ENCODE peak calls at places on chromosome 13, in six cellular contexts. Y, T, M, Q, O and F are unnamed samples. For H3K4me1, the result is how much of the 10 kb centered on the place peaks cover.

GRCh38 chr13:94454906-94455305 is 24.6 kb downstream of the DCT start:
- DNase-seq in Y (no peak), M (no peak), T (no peak), O (no peak), Q (no peak), F (peak)

GRCh38 chr13:60869225-60869624 is 472.2 kb downstream of the TDRD3 start:
- DNase-seq in M (no peak), Y (no peak), Q (no peak), T (no peak), O (no peak), F (no peak)

GRCh38 chr13:24385902-24386301 is 76.5 kb downstream of the C1QTNF9 start:
- DNase-seq in Y (no peak), T (no peak), O (no peak), M (no peak), Q (no peak), F (peak)

GRCh38 chr13:113172419-113172926 is 14.0 kb downstream of the PROZ start:
- DNase-seq in T (no peak), Y (no peak), M (no peak), O (no peak), Q (no peak), F (no peak)

GRCh38 chr13:20824762-20825161 is 51.0 kb upstream of the EEF1AKMT1 start:
- DNase-seq in M (no peak), O (no peak), T (no peak), Q (no peak), Y (no peak), F (no peak)

GRCh38 chr13:40191186-40191980 is 475.1 kb downstream of the FOXO1 start:
- DNase-seq in M (no peak), Y (no peak), Q (no peak), O (no peak), T (no peak), F (no peak)

GRCh38 chr13:111846396-111847174 is 220.4 kb upstream of the SOX1 start:
- DNase-seq in Y (no peak), O (no peak), Q (no peak), T (no peak), M (no peak), F (peak)

GRCh38 chr13:52001120-52001731 is 10.0 kb downstream of the ATP7B start:
- DNase-seq in Q (peak), Y (no peak), O (no peak), T (no peak), M (peak), F (no peak)

GRCh38 chr13:40595693-40596092 is 70.7 kb downstream of the FOXO1 start:
- DNase-seq in M (no peak), O (no peak), T (no peak), Y (no peak), Q (no peak), F (no peak)

GRCh38 chr13:105814219-105814901 is 721.1 kb downstream of the EFNB2 start:
- DNase-seq in Q (no peak), Y (no peak), M (no peak), T (no peak), O (no peak), F (no peak)

GRCh38 chr13:38590796-38591507 is 95.9 kb upstream of the FREM2 start:
- DNase-seq in T (peak), O (no peak), Y (no peak), Q (no peak), M (no peak), F (no peak)

GRCh38 chr13:99953138-99953755 is 18.3 kb downstream of the ZIC5 start:
- DNase-seq in Q (no peak), M (no peak), Y (no peak), O (no peak), T (no peak), F (no peak)

GRCh38 chr13:110799246-110800236 is 86.0 kb downstream of the ING1 start:
- DNase-seq in T (no peak), Q (no peak), Y (no peak), M (no peak), O (no peak), F (no peak)

GRCh38 chr13:88751994-88752393 is 1080.8 kb downstream of the SLITRK5 start:
- DNase-seq in O (no peak), M (no peak), Q (no peak), Y (no peak), T (no peak), F (no peak)

GRCh38 chr13:72648513-72649065 is 78.8 kb downstream of the MZT1 start:
- DNase-seq in M (no peak), O (no peak), T (no peak), Q (no peak), Y (no peak), F (no peak)

GRCh38 chr13:100139822-100140221 is 50.9 kb downstream of the PCCA start:
- DNase-seq in T (no peak), O (no peak), Y (no peak), M (no peak), Q (no peak), F (no peak)

GRCh38 chr13:46006688-46007452 is 45.7 kb downstream of the ZC3H13 start:
- DNase-seq in M (no peak), Y (no peak), Q (no peak), T (no peak), O (no peak), F (no peak)

GRCh38 chr13:33728271-33729037 is 89.5 kb upstream of the RFC3 start:
- DNase-seq in M (no peak), T (no peak), Q (no peak), O (peak), Y (peak), F (no peak)

GRCh38 chr13:62747152-62747551 is 1331.5 kb upstream of the PCDH20 start:
- DNase-seq in Y (no peak), T (no peak), O (no peak), M (no peak), Q (no peak), F (no peak)

GRCh38 chr13:94192576-94192975 is 286.9 kb downstream of the DCT start:
- DNase-seq in Q (no peak), O (peak), Y (no peak), T (no peak), M (no peak), F (no peak)

GRCh38 chr13:95505265-95505664 is 47.3 kb upstream of the CLDN10 start:
- DNase-seq in Q (no peak), M (no peak), Y (no peak), O (no peak), T (no peak), F (no peak)

GRCh38 chr13:20024706-20025105 is 66.2 kb downstream of the ZMYM2 start:
- DNase-seq in Q (no peak), O (no peak), T (no peak), M (no peak), Y (no peak), F (no peak)

GRCh38 chr13:35470671-35471465 is 5.6 kb downstream of the MAB21L1 start:
- DNase-seq in Q (no peak), T (no peak), O (peak), Y (peak), M (peak), F (no peak)

GRCh38 chr13:33279898-33280549 is 5.5 kb downstream of the STARD13 start:
- DNase-seq in O (no peak), Y (no peak), T (no peak), Q (peak), M (no peak), F (no peak)

GRCh38 chr13:24162604-24163003 is 2.1 kb downstream of the SPATA13 start:
- DNase-seq in M (no peak), T (no peak), Y (no peak), Q (no peak), O (no peak), F (no peak)

GRCh38 chr13:29589234-29589633 is 6.3 kb downstream of the SLC7A1 start:
- DNase-seq in T (no peak), M (no peak), Q (no peak), O (no peak), Y (no peak), F (no peak)

GRCh38 chr13:74026753-74027152 is 107.5 kb downstream of the KLF12 start:
- DNase-seq in T (peak), M (no peak), Q (no peak), Y (no peak), O (peak), F (no peak)

GRCh38 chr13:93309886-93310520 is 83.4 kb downstream of the GPC6 start:
- DNase-seq in T (no peak), O (no peak), M (no peak), Q (no peak), Y (no peak), F (no peak)

GRCh38 chr13:71320452-71320851 is 546.6 kb downstream of the DACH1 start:
- DNase-seq in M (no peak), O (no peak), T (no peak), Q (no peak), Y (no peak), F (no peak)

GRCh38 chr13:113915012-113915763 is 51.3 kb upstream of the GAS6 start:
- DNase-seq in M (no peak), T (peak), Y (no peak), O (no peak), Q (no peak), F (peak)

GRCh38 chr13:34543836-34544235 is 398.2 kb upstream of the NBEA start:
- DNase-seq in Q (no peak), O (peak), Y (no peak), M (no peak), T (no peak), F (no peak)

GRCh38 chr13:84870190-84870589 is 929.0 kb downstream of the SLITRK6 start:
- DNase-seq in Q (no peak), T (no peak), O (no peak), Y (no peak), M (no peak), F (no peak)

GRCh38 chr13:46507978-46508377 is 45.0 kb upstream of the LRCH1 start:
- DNase-seq in M (no peak), Q (no peak), O (no peak), T (no peak), Y (no peak), F (no peak)

GRCh38 chr13:44573790-44574465 is 2.2 kb downstream of the TSC22D1 start:
- DNase-seq in O (no peak), Y (no peak), M (peak), T (peak), Q (peak), F (no peak)
- H3K4me1 ChIP-seq in O (under half), Y (under half), M (under half), T (under half), Q (half or more), F (half or more)

GRCh38 chr13:42076309-42076713 is 27.9 kb downstream of the DGKH start:
- DNase-seq in T (no peak), Q (no peak), M (no peak), Y (no peak), O (no peak), F (no peak)
- H3K4me3 ChIP-seq in T (no peak), Q (no peak), M (no peak), Y (no peak), O (no peak), F (no peak)

GRCh38 chr13:26523007-26523406 is 34.5 kb upstream of the WASF3 start:
- DNase-seq in Y (no peak), T (no peak), O (no peak), M (no peak), Q (no peak), F (no peak)

GRCh38 chr13:26531751-26532150 is 25.7 kb upstream of the WASF3 start:
- DNase-seq in O (no peak), M (no peak), Y (no peak), Q (no peak), T (no peak), F (no peak)

GRCh38 chr13:26525528-26525927 is 32.0 kb upstream of the WASF3 start:
- DNase-seq in O (no peak), M (no peak), Q (no peak), T (no peak), Y (no peak), F (no peak)

GRCh38 chr13:26529441-26529840 is 28.0 kb upstream of the WASF3 start:
- DNase-seq in Q (no peak), T (peak), M (no peak), O (peak), Y (no peak), F (no peak)

DNA sequence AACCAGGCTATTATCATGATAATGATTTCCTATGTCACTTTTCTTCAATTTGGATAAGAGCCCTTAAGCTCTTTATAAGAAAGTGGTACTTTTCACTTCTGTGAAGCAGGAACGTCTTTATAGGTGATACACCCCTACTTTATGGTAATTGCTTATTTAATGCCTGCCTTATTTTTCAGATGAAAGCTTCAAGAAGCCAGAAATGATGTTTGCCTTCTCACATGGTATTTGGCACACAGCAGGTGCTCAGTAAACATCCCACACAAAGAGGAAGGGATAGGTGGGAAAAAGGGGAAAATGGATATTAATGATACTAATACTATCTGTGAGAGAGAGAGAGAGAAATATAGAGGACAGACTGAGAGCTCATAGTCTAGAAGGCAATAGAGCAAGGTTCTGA is 29.0 kb upstream of the WASF3 start:
- DNase-seq in M (no peak), O (no peak), Q (no peak), T (no peak), Y (no peak), F (no peak)
- TF ChIP-seq EP300 in M (no peak), O (no peak), Q (no peak), T (no peak), Y (no peak), F (no peak)

GRCh38 chr13:28438598-28439334 is 56.2 kb downstream of the FLT1 start:
- DNase-seq in M (no peak), T (no peak), O (no peak), Y (no peak), Q (no peak), F (no peak)

GRCh38 chr13:28429096-28429495 is 65.8 kb downstream of the FLT1 start:
- DNase-seq in Y (no peak), M (no peak), Q (no peak), O (no peak), T (no peak), F (no peak)

GRCh38 chr13:28429685-28430290 is 65.1 kb downstream of the FLT1 start:
- DNase-seq in T (no peak), M (no peak), O (peak), Q (no peak), Y (no peak), F (no peak)

GRCh38 chr13:28438067-28438466 is 56.9 kb downstream of the FLT1 start:
- DNase-seq in Y (no peak), O (no peak), Q (no peak), M (no peak), T (no peak), F (no peak)

GRCh38 chr13:28434934-28435333 is 60.0 kb downstream of the FLT1 start:
- DNase-seq in Q (no peak), Y (no peak), M (no peak), T (no peak), O (no peak), F (no peak)
- H3K4me1 ChIP-seq in Q (under half), Y (under half), M (under half), T (under half), O (under half), F (under half)

DNA sequence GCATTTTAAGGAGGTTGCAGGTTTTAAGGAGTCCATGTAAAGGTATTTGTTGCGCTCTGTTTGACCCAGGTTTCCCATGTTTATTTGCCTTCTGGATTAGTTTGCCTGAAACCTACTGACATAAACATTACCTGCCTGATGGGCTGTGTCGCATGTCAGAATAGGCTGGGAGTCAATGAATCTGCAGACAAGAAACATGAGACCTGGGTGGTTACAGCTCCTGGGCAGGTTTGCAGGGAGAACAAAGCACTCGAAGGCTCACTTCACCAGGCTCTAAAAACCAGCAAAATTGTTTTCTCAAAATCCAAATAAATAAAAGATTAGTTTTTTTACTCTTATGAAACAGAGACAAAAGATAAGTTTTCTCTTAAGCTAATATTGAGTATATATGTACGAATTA is 114.4 kb upstream of the SERTM1 start:
- DNase-seq in O (no peak), M (no peak), T (no peak), Y (no peak), Q (no peak), F (no peak)
- H3K4me3 ChIP-seq in O (no peak), M (no peak), T (no peak), Y (no peak), Q (no peak), F (no peak)

DNA sequence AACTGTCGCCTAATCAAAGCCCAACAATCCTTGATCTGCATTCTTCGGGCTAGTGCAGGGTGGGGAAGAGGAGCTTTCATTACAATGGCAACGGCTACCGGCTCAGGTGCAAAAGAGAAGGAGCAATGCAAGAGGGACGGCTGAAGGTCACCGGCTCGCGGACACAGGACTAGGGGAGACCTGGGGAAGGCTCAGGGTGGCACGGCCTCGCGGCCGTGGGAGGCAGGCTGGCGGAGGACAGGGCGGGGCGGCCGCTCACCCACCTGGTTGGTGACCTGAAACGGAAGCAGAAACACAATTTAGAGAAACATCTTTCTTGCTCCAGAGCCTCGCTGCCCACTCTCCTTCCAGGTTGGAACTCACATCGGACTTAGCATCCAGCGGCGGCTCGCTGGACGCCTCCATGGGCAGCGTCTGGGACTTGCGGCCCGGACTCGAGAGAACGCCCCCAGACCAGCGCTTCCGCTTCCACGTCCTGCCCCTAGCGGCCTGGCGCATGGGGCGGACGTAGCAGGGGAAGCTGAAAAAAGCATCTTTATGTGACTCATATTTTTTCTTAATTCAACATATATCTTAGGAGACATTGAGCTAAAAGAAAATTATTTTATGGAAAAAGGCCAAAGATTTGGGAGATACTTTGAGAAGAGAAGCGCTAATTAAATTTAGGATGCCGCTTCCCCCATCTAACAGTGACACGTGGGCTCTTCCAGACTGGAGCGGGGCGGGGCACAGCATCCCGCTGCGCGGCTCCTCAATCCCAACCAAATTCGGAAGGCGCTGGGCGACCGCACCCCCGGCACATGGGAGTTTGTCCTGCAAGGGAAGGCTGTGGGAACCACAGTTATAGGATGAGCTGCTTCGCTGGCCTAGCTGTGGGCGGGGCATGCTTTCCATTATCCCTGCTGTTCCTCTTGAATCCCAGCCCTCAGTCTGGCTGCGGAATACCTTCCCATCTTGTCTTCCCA is at the start of gene COMMD6:
- DNase-seq in O (peak), M (peak), Q (peak), Y (peak), T (peak), F (peak)
- TF ChIP-seq EP300 in O (no peak), M (no peak), Q (no peak), Y (no peak), T (no peak), F (no peak)

GRCh38 chr13:43003729-43004128 is 11.7 kb upstream of the EPSTI1 start:
- DNase-seq in M (no peak), O (no peak), Y (no peak), Q (no peak), T (no peak), F (no peak)
- H3K4me1 ChIP-seq in M (under half), O (under half), Y (under half), Q (under half), T (under half), F (under half)